ENCODE peak calls at places on chromosomes 7 and 10, in seven cellular contexts. U, Q, T, C, Y, G and E are unnamed samples.

GRCh38 chr10:119494224-119495060 is 48.1 kb downstream of the RGS10 start:
- DNase-seq in G (no peak), C (peak; percentile 41), T (no peak), Y (peak; percentile 54), Q (no peak), U (peak; percentile 30), E (no peak)

GRCh38 chr10:119466655-119467054 is 75.9 kb downstream of the RGS10 start:
- DNase-seq in Q (no peak), G (no peak), Y (no peak), T (no peak), C (no peak), U (peak; percentile 62), E (no peak)

GRCh38 chr7:157007470-157008066 is 2.9 kb downstream of the MNX1 start:
- DNase-seq in Y (no peak), T (no peak), Q (no peak), C (no peak), G (no peak), U (no peak), E (no peak)

GRCh38 chr10:5071411-5072198 is 22.6 kb upstream of the AKR1C3 start:
- DNase-seq in G (peak; percentile 44), Y (peak; percentile 26), T (peak; percentile 86), C (peak; percentile 86), U (peak; percentile 87), Q (peak; percentile 36), E (no peak)

GRCh38 chr10:48523820-48524758 is 80.8 kb downstream of the ARHGAP22 start:
- DNase-seq in T (no peak), G (no peak), U (no peak), Q (no peak), Y (no peak), C (no peak), E (no peak)

GRCh38 chr10:11793762-11794479 is 29.2 kb upstream of the PROSER2 start:
- DNase-seq in Q (no peak), U (peak; percentile 90), T (no peak), G (no peak), C (no peak), Y (no peak), E (no peak)

GRCh38 chr10:102335184-102335583 is 60.3 kb upstream of the NFKB2 start:
- DNase-seq in G (peak; percentile 51), C (peak; percentile 77), T (peak; percentile 60), U (no peak), Q (peak; percentile 60), Y (no peak), E (peak; percentile 59)

GRCh38 chr10:92691042-92691590 is 1.4 kb downstream of the HHEX start:
- DNase-seq in C (peak; percentile 29), T (no peak), U (no peak), G (peak; percentile 29), Y (no peak), Q (no peak), E (no peak)

GRCh38 chr7:105084581-105084980 is 70.6 kb downstream of the KMT2E start:
- DNase-seq in Q (no peak), C (no peak), T (no peak), Y (no peak), G (no peak), U (no peak), E (no peak)

GRCh38 chr7:46993396-46993795 is 588.5 kb downstream of the TNS3 start:
- DNase-seq in T (no peak), Y (no peak), C (no peak), U (peak; percentile 74), Q (no peak), G (no peak), E (no peak)

GRCh38 chr7:28761485-28761884 is 196.6 kb downstream of the TRIL start:
- DNase-seq in Y (no peak), U (no peak), G (no peak), Q (no peak), T (no peak), C (no peak), E (no peak)

GRCh38 chr7:1571261-1571650 is 1.4 kb upstream of the PSMG3 start:
- DNase-seq in Y (no peak), C (no peak), G (no peak), Q (no peak), U (peak; percentile 84), T (peak; percentile 22), E (no peak)

GRCh38 chr10:107553470-107553869 is 389.0 kb upstream of the SORCS1 start:
- DNase-seq in Q (no peak), T (no peak), G (no peak), C (no peak), U (no peak), Y (no peak), E (no peak)

GRCh38 chr7:763762-764161 is 36.7 kb upstream of the PRKAR1B start:
- DNase-seq in G (no peak), C (no peak), U (no peak), Y (no peak), T (no peak), Q (no peak), E (no peak)

GRCh38 chr7:94043299-94043698 is 39.1 kb upstream of the BET1 start:
- DNase-seq in U (peak; percentile 97), Y (no peak), Q (no peak), G (no peak), C (no peak), T (no peak), E (no peak)

GRCh38 chr7:87875151-87876039 is 765 bp downstream of the SLC25A40 start:
- DNase-seq in G (no peak), U (peak; percentile 9), Q (no peak), C (no peak), T (peak; percentile 5), Y (no peak), E (no peak)

DNA sequence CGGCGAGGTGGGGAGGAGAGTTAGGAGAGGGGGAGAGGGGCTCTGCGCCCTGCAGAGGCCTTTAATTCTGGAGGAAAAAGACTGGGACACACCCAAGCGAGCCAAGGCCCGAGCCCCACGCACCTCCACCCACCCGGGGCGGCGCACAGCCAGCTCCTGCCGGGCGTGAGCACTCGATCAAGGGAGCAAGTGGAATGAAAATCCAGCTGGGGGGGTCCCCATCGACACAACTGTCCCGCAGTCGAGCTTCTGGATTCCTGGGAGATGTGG is 7.4 kb upstream of the EN2 start:
- DNase-seq in Y (no peak), T (no peak), G (no peak), Q (no peak), U (no peak), C (no peak), E (no peak)
- H3K27me3 ChIP-seq in Y (peaks cover 71% of the 10 kb centered on the region), T (peaks cover 96% of the 10 kb centered on the region), G (peaks cover 30% of the 10 kb centered on the region), Q (peaks cover 96% of the 10 kb centered on the region), U (peaks cover 70% of the 10 kb centered on the region), C (peaks cover 6% of the 10 kb centered on the region), E (peaks cover 74% of the 10 kb centered on the region)

GRCh38 chr7:79786187-79786586 is 332.7 kb upstream of the MAGI2 start:
- DNase-seq in G (no peak), Q (no peak), U (no peak), T (no peak), C (no peak), Y (no peak), E (no peak)
- TF ChIP-seq CTCF in G (no peak), Q (no peak), U (no peak), T (no peak), C (no peak), Y (no peak), E (no peak)

DNA sequence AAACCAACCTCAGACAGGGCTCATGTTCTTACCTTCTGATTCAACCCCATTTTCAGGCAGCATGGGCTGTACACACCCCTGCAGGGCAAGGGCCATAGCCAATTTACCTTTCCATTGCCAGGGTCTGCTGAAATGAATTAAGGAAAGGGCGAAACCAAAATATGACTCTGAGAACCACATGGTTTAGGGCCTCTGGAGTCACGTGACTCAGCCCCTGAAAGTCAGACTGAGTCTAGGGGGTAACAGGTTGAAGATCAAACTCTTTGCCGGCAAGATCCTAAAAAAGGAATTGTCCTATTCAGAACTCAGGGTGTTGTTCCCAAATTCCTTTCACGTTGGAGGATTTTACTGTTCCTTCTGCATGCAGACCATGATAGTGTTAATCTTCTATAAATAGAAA is 118.9 kb downstream of the RAB11FIP2 start:
- DNase-seq in C (no peak), Y (no peak), T (no peak), Q (no peak), G (no peak), U (no peak), E (no peak)
- H3K4me3 ChIP-seq in C (no peak overlapping the region), Y (no peak overlapping the region), T (no peak overlapping the region), Q (no peak overlapping the region), G (no peak overlapping the region), U (no peak overlapping the region), E (no peak overlapping the region)

DNA sequence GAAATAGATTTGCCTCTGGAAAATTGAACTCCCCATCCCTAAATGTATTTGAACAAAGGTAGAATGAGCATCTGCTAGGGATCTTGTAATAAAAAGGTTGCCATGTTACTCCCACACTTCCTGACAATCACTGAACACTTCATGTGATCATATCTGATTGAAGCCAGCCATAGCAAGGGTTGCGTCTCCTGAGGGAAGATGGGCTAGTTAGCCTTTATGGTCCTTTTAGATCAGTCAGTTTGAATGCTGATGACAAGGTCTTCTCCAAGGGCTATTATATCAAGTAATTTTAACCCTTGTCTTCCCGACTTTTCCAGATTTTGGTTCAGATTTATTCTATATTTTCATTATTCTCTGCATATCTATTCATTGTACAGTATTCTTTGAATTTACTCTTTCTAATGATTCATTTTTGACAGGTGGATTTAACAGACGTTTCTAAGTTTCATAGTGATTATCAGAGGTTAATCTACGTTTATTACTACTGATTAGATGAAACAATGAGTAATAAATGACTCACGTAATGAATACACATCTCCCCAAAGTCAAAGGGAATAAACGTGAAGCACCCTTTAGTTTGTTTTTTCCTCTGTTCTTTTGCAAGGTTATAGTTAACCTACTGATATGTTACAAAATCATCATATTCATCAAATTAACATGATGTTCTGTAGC is 28.1 kb downstream of the CSGALNACT2 start:
- DNase-seq in U (peak; percentile 61), Y (no peak), C (no peak), G (no peak), T (no peak), Q (no peak), E (no peak)
- H3K27me3 ChIP-seq in U (no peaks in the 10 kb centered on the region), Y (no peaks in the 10 kb centered on the region), C (no peaks in the 10 kb centered on the region), G (no peaks in the 10 kb centered on the region), T (no peaks in the 10 kb centered on the region), Q (no peaks in the 10 kb centered on the region), E (no peaks in the 10 kb centered on the region)

GRCh38 chr10:113475381-113475807 is 77.5 kb upstream of the HABP2 start:
- DNase-seq in Y (no peak), C (no peak), U (peak; percentile 71), G (no peak), T (no peak), Q (no peak), E (no peak)
- TF ChIP-seq CTCF in Y (no peak), C (peak; percentile 10), U (peak; percentile 33), G (no peak), T (no peak), Q (no peak), E (no peak)

DNA sequence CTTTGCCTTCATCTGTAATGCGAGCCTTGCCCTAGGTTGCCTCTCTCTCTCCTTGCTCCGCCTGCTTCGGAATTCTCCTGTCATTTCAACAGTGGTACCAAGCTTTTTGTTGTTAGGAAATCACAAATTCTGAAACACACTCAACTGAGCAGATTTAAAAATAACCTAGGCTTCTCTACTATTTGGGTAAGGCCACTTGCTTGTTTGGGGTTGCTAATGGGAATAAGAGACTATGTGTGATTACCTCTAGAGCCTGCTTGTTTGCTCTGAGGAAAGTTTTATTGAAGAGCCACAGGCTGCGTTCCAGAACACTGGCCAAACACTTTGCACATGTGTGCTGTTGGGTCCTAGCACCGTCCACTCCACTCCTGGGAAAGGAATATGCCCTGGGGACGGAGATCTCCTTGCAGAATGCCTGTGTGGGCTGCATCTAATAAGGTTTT is 68.6 kb upstream of the KLF6 start:
- DNase-seq in Q (no peak), U (peak; percentile 32), Y (no peak), C (no peak), G (peak; percentile 73), T (no peak), E (no peak)
- H3K4me3 ChIP-seq in Q (no peak overlapping the region), U (no peak overlapping the region), Y (no peak overlapping the region), C (no peak overlapping the region), G (no peak overlapping the region), T (no peak overlapping the region), E (no peak overlapping the region)